ENCODE peak calls at places on chromosome X, in nine cellular contexts. Y is psoas muscle, M is sigmoid colon, Z is A549, I is mesendoderm, D is PC-3, F is neural progenitor cell, Q is spleen, U is stomach. X is an unnamed sample. For H3K4me1, the result is how much of the 10 kb centered on the place peaks cover.

GRCh38 chrX:1535241-1536041 is 1.5 kb downstream of the P2RY8 start:
- DNase-seq in D (no peak), Z (no peak), F (no peak), I (no peak), Y (no peak), M (no peak), U (no peak), Q (peak), X (no peak)

GRCh38 chrX:119030990-119031389 is 41.8 kb upstream of the CT47C1 start:
- DNase-seq in Z (no peak), I (no peak), Y (no peak), D (no peak), Q (no peak), F (no peak), U (no peak), M (no peak), X (no peak)

GRCh38 chrX:28910501-28910900 is 323.3 kb downstream of the IL1RAPL1 start:
- DNase-seq in Y (no peak), M (no peak), U (no peak), Q (no peak), D (no peak), Z (no peak), I (no peak), F (no peak), X (no peak)

GRCh38 chrX:18668468-18668867 is 3.4 kb downstream of the RS1 start:
- DNase-seq in I (no peak), D (no peak), M (no peak), Y (no peak), U (no peak), F (no peak), Z (no peak), Q (no peak), X (no peak)

GRCh38 chrX:115339441-115340025 is 50.0 kb downstream of the LUZP4 start:
- DNase-seq in F (no peak), Y (no peak), M (no peak), D (no peak), Q (no peak), Z (no peak), U (no peak), I (no peak), X (no peak)

GRCh38 chrX:15404712-15405111 is 20.5 kb upstream of the VEGFD start:
- DNase-seq in Q (no peak), M (peak), I (peak), Z (no peak), D (no peak), U (no peak), Y (peak), F (no peak), X (peak)

GRCh38 chrX:41442824-41443560 is 4.2 kb upstream of the NYX start:
- DNase-seq in I (no peak), Z (no peak), F (no peak), U (no peak), Q (peak), M (no peak), D (no peak), Y (no peak), X (no peak)

GRCh38 chrX:39857780-39858179 is 240.0 kb downstream of the BCOR start:
- DNase-seq in D (peak), Z (no peak), F (no peak), I (no peak), M (no peak), Y (no peak), U (no peak), Q (no peak), X (no peak)

GRCh38 chrX:31130457-31131215 is 58.8 kb upstream of the FTHL17 start:
- DNase-seq in D (no peak), Q (no peak), M (no peak), F (no peak), I (no peak), Y (no peak), Z (no peak), U (no peak), X (no peak)

GRCh38 chrX:14660970-14661369 is 131.6 kb downstream of the GLRA2 start:
- DNase-seq in F (no peak), Z (no peak), Y (no peak), I (no peak), D (no peak), Q (no peak), U (no peak), M (no peak), X (no peak)

GRCh38 chrX:127324128-127324527 is 504.6 kb downstream of the PRR32 start:
- DNase-seq in Y (no peak), I (no peak), D (no peak), F (no peak), Q (no peak), M (no peak), Z (no peak), U (no peak), X (no peak)

GRCh38 chrX:6184900-6185515 is 43.7 kb downstream of the NLGN4X start:
- DNase-seq in M (no peak), U (no peak), Y (no peak), Q (no peak), F (no peak), I (no peak), Z (no peak), D (no peak), X (no peak)

GRCh38 chrX:2867191-2867590 is 38.5 kb downstream of the GYG2 start:
- DNase-seq in D (no peak), I (no peak), F (no peak), U (no peak), Y (no peak), Z (no peak), Q (no peak), M (no peak), X (no peak)

GRCh38 chrX:81662381-81662780 is 460.5 kb downstream of the SH3BGRL start:
- DNase-seq in I (no peak), Z (no peak), Q (no peak), D (no peak), Y (no peak), M (no peak), U (no peak), F (no peak), X (no peak)

GRCh38 chrX:70030242-70030823 is 19.4 kb downstream of the AWAT2 start:
- DNase-seq in Z (peak), F (peak), U (peak), M (no peak), D (peak), Q (peak), I (peak), Y (no peak), X (peak)

GRCh38 chrX:69179380-69179911 is 14.2 kb upstream of the PJA1 start:
- DNase-seq in I (peak), F (peak), M (no peak), Y (no peak), D (no peak), Q (no peak), Z (no peak), U (no peak), X (no peak)

DNA sequence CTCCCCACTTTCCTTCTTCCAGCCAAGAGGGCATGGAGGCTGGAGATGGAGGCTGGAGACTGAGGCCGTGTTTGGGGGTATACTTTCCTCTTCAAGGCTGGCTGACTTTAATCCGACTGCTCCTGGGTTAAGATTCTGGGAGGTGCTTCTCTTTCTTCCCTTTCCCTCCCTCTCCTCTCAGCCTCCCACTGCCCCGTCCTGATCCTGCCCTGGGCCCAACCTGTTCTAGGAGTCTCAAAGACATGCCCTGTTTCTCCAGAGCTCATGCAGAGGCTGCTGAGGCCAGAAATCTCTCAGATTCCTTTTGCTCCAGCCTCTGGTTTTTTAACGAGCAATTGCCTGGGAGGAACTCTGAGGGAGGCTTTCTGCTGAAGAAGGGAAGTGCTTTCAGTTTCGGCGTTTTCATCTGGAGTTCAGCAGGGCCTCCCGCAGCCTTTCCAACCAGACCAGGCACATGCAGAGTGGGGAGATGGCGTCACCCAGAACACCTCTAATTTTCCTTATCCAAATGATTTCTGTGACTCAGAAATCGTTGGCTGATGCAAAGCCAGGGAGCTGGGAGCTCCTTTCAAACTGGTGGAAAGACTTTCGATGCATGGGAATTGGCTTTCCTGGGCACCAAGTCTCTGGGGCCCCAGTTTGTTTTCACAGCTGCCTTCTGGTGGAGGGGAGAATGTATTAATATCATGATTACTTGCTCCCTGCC is 34.5 kb upstream of the FAM9C start:
- DNase-seq in I (no peak), D (no peak), Q (no peak), F (peak), Y (peak), U (peak), M (peak), Z (no peak), X (peak)
- H3K4me1 ChIP-seq in I (under half), D (under half), Q (under half), F (under half), Y (under half), U (under half), M (under half), Z (under half), X (under half)

DNA sequence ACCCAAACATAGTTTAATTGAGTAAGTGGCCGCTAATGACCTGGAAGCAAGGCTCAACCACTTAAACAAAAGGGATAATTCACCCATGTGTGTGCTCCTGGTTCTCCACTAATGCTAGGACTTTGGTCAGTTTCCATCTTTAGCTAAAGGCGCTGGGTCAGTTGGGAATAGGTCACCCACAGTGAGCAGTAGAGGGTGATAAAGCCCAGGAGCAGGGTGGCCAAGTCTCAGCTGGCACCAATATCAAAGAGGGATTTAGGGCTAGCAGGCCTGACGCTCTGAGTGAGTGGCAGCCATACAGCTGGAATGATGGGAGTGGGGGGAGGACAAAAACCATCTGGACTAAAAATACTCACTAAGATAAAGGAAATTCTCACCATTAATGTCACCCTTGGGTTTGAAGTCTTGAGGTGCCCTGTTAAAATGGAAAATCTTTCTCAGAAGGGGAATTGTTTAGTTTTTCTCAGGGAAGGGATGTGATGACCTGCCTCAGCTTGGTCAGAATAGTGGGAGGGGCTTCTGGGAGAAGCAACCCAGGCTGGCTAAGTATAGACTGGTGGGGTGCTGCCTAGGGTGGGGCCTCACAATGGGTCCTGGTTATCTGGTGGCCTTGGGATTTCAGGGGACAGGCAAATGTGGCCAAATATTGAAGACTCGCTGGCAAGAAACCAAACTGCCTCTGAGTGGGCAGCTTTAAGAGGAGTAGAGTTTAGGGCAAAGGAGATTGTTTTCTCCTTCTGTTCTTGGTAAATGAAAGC is 47.1 kb downstream of the TSC22D3 start:
- DNase-seq in D (no peak), M (no peak), I (no peak), Y (no peak), U (no peak), Z (no peak), Q (peak), F (no peak), X (no peak)
- H3K4me1 ChIP-seq in D (half or more), M (half or more), I (under half), Y (half or more), U (half or more), Z (half or more), Q (under half), F (under half), X (half or more)

GRCh38 chrX:134684956-134685355 is 26.7 kb upstream of the PLAC1 start:
- DNase-seq in Y (no peak), Q (no peak), F (no peak), M (no peak), D (no peak), U (no peak), I (no peak), Z (no peak), X (no peak)
- H3K4me1 ChIP-seq in Y (under half), Q (under half), F (under half), M (under half), D (under half), U (under half), I (under half), Z (under half), X (under half)

GRCh38 chrX:150507251-150507856 is 61.1 kb upstream of the MTM1 start:
- DNase-seq in U (no peak), F (peak), M (no peak), Y (no peak), Q (no peak), D (no peak), I (peak), Z (no peak), X (peak)
- H3K4me1 ChIP-seq in U (under half), F (under half), M (under half), Y (under half), Q (under half), D (under half), I (under half), Z (under half), X (under half)

GRCh38 chrX:153926594-153926862 is 464 bp upstream of the ARHGAP4 start:
- DNase-seq in Q (no peak), Y (no peak), F (no peak), Z (no peak), M (no peak), U (no peak), D (no peak), I (peak), X (no peak)
- H3K4me1 ChIP-seq in Q (under half), Y (under half), F (under half), Z (under half), M (under half), U (under half), D (under half), I (under half), X (half or more)

GRCh38 chrX:66002832-66003680 is 36.8 kb downstream of the VSIG4 start:
- DNase-seq in Q (no peak), Z (no peak), F (no peak), D (no peak), Y (no peak), I (no peak), U (no peak), M (no peak), X (no peak)
- H3K4me1 ChIP-seq in Q (under half), Z (under half), F (under half), D (under half), Y (under half), I (under half), U (under half), M (under half), X (under half)

X was measured in heart right ventricle.